ENCODE peak calls at places on chromosomes 13 and 19, in six cellular contexts. L is NCI-H1105 treated with DMSO at 0.1 percent for 48 hours; G is activated T-helper 1 cell treated with anti-CD3 and anti-CD28 coated beads, Interleukin-12 subunit alpha, Interleukin-12 subunit beta, Interleukin-2, Interleukin-4 antibody, amounts not matched to agents 30 ng/mL and 10 ng/mL and 1 ng/mL, durations not matched to agents 14 hours and 24 hours and 36 hours; N is HFF-Myc; Q is fibroblast of mammary gland; F is mesendoderm. T is an unnamed sample.

GRCh38 chr19:58548859-58549663 is 5.2 kb downstream of the TRIM28 start:
- DNase-seq in N (no peak), G (no peak), F (no peak), L (no peak), Q (no peak), T (no peak)

GRCh38 chr13:50732712-50733111 is 110.8 kb downstream of the DLEU7 start:
- DNase-seq in F (no peak), N (no peak), Q (peak; percentile 63), L (peak; percentile 10), G (no peak), T (no peak)

GRCh38 chr13:34039678-34040077 is 221.7 kb downstream of the RFC3 start:
- DNase-seq in N (no peak), Q (no peak), L (no peak), F (no peak), G (no peak), T (no peak)

GRCh38 chr13:68232351-68233130 is 1002.4 kb upstream of the PCDH9 start:
- DNase-seq in G (no peak), Q (no peak), L (no peak), N (no peak), F (peak; percentile 9), T (no peak)

GRCh38 chr19:283395-283794 is 7.8 kb downstream of the PLPP2 start:
- DNase-seq in N (no peak), L (no peak), Q (no peak), G (no peak), F (no peak), T (no peak)

GRCh38 chr19:7618366-7618765 is 11.0 kb downstream of the XAB2 start:
- DNase-seq in F (no peak), G (no peak), Q (no peak), N (no peak), L (no peak), T (no peak)

GRCh38 chr19:32067686-32068085 is 277.7 kb upstream of the ZNF507 start:
- DNase-seq in N (no peak), Q (no peak), F (peak; percentile 84), L (no peak), G (no peak), T (peak; percentile 9)

GRCh38 chr19:5360003-5360820 is 19.6 kb upstream of the PTPRS start:
- DNase-seq in F (no peak), L (no peak), G (no peak), Q (peak; percentile 57), N (no peak), T (no peak)

GRCh38 chr13:75296651-75297050 is 185.3 kb downstream of the TBC1D4 start:
- DNase-seq in F (peak; percentile 35), N (no peak), G (no peak), L (no peak), Q (no peak), T (no peak)

T was measured in SK-MEL-5.